ENCODE peak calls at places on chromosomes 5 and 9, in seven cellular contexts. W, N, P, I, R, S and G are unnamed samples.
A peak's percentile ranks its signal among the peaks of the same experiment; 100 is the strongest.

GRCh38 chr9:130268521-130269131 is 3.1 kb downstream of the HMCN2 start:
- DNase-seq in N (no peak), R (no peak), I (no peak), S (no peak), P (no peak), W (no peak), G (no peak)

GRCh38 chr5:154708845-154709244 is 46.3 kb upstream of the LARP1 start:
- DNase-seq in N (peak; percentile 57), P (no peak), R (no peak), I (no peak), S (no peak), W (no peak), G (no peak)

GRCh38 chr5:14440598-14441401 is 140.8 kb upstream of the OTULINL start:
- DNase-seq in S (peak; percentile 95), R (peak; percentile 71), N (no peak), W (no peak), P (peak; percentile 87), I (no peak), G (no peak)

GRCh38 chr5:111556504-111556903 is 44.2 kb upstream of the STARD4 start:
- DNase-seq in S (no peak), I (no peak), P (no peak), W (no peak), N (no peak), R (no peak), G (no peak)

GRCh38 chr5:122942164-122942914 is 94.2 kb downstream of the PPIC start:
- DNase-seq in R (no peak), I (no peak), W (no peak), S (peak; percentile 69), P (peak; percentile 43), N (no peak), G (no peak)

GRCh38 chr5:127298623-127299022 is 8.0 kb downstream of the MEGF10 start:
- DNase-seq in N (no peak), S (no peak), R (no peak), W (no peak), P (no peak), I (no peak), G (no peak)

GRCh38 chr5:77987331-77987730 is 211.2 kb upstream of the TBCA start:
- DNase-seq in W (no peak), S (no peak), I (no peak), N (no peak), P (no peak), R (no peak), G (no peak)

GRCh38 chr9:86766912-86767311 is 180.4 kb downstream of the GAS1 start:
- DNase-seq in W (peak; percentile 28), R (no peak), I (no peak), N (peak; percentile 75), S (peak; percentile 97), P (peak; percentile 69), G (peak; percentile 90)

GRCh38 chr5:156328176-156328575 is 1.2 kb downstream of the SGCD start:
- DNase-seq in S (no peak), P (no peak), I (no peak), W (no peak), N (no peak), R (no peak), G (no peak)

GRCh38 chr5:141878186-141878770 is at the start of gene PCDH1:
- DNase-seq in P (no peak), S (no peak), I (no peak), N (no peak), W (peak; percentile 53), R (no peak), G (no peak)

GRCh38 chr5:30279237-30279636 is 914.2 kb upstream of the CDH6 start:
- DNase-seq in P (peak; percentile 85), N (no peak), W (no peak), I (no peak), S (peak; percentile 57), R (no peak), G (peak; percentile 5)

GRCh38 chr9:33443504-33444154 is 3.8 kb downstream of the AQP3 start:
- DNase-seq in N (no peak), S (no peak), W (no peak), P (no peak), I (no peak), R (no peak), G (no peak)
- TF ChIP-seq CTCF in N (no peak), S (no peak), W (no peak), P (no peak), I (no peak), R (no peak), G (no peak)

GRCh38 chr5:447501-447900 is 4.5 kb downstream of the EXOC3 start:
- DNase-seq in S (no peak), W (no peak), N (no peak), I (no peak), R (peak; percentile 14), P (no peak), G (no peak)

GRCh38 chr5:448061-448765 is 5.2 kb downstream of the EXOC3 start:
- DNase-seq in R (peak; percentile 16), P (no peak), S (no peak), W (peak; percentile 71), I (no peak), N (no peak), G (no peak)

GRCh38 chr5:446864-447263 is 3.9 kb downstream of the EXOC3 start:
- DNase-seq in I (no peak), P (no peak), R (peak; percentile 10), W (no peak), S (no peak), N (peak; percentile 24), G (no peak)

GRCh38 chr5:448766-449090 is 5.8 kb downstream of the EXOC3 start:
- DNase-seq in I (no peak), W (no peak), S (no peak), P (no peak), N (no peak), R (no peak), G (no peak)

GRCh38 chr5:449151-449550 is 6.2 kb downstream of the EXOC3 start:
- DNase-seq in P (no peak), N (no peak), W (no peak), S (no peak), R (no peak), I (no peak), G (no peak)
- H3K36me3 ChIP-seq in P (peaks cover 60% of the 10 kb centered on the region), N (peaks cover 28% of the 10 kb centered on the region), W (peaks cover 28% of the 10 kb centered on the region), S (peaks cover 42% of the 10 kb centered on the region), R (no peaks in the 10 kb centered on the region), I (peaks cover 84% of the 10 kb centered on the region), G (peaks cover 7% of the 10 kb centered on the region)

GRCh38 chr5:136021016-136021405 is 7.8 kb upstream of the TGFBI start:
- DNase-seq in S (peak; percentile 82), R (no peak), P (peak; percentile 63), I (no peak), W (no peak), N (no peak), G (no peak)

GRCh38 chr5:136016945-136017530 is 11.8 kb upstream of the TGFBI start:
- DNase-seq in R (no peak), W (no peak), S (peak; percentile 98), N (peak; percentile 98), I (peak; percentile 15), P (peak; percentile 79), G (peak; percentile 86)

GRCh38 chr5:136020383-136021015 is 8.3 kb upstream of the TGFBI start:
- DNase-seq in P (peak; percentile 96), R (no peak), I (no peak), S (peak; percentile 98), W (peak; percentile 45), N (peak; percentile 54), G (peak; percentile 87)

GRCh38 chr5:136020001-136020382 is 8.8 kb upstream of the TGFBI start:
- DNase-seq in P (no peak), R (no peak), I (no peak), W (no peak), S (no peak), N (no peak), G (no peak)

DNA sequence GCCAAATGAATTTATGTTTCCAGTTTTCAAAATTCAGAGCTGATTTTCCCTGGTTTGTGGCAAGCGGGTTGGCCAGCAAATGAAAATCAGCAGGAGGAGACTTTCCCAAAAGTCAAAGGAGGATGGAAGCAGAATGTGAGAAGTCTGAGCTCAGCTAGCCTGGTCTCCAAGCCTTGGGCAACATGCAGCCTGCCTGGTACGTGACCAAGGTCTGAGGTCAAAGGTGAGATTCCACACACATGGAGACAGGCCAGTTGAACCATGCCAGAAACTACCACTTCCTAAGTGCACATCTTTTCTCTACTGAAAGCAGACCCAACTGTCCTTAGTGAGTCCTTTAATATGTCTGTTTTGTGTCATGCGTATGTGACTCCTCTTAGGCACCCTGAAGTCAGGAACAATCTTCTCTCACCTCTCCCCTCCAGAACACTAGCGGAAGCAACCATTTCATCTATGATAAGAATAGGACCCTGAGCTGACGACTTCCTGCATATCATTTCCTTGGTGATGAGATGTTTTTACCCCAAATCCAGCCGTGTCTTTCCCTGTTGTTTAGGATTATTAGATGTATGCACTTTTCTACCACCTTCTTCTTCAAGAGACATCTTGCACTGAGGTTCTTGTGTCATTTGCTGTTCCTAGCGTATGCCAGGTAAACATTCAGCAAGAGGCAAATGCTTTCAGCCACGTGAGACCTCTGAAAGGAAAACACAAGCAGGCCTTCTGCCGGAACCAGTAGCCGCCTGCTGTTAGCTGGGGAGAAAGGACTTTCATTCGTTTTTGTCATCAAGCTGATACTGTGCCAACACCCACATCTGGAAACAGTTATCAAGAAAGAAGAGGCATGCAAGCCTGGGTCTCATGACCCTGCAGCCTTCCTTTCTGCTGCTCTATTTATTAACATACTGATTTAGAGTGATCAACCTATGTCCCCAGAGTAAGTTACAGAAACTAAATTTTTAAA is 9.7 kb upstream of the TGFBI start:
- DNase-seq in R (no peak), I (no peak), P (peak; percentile 97), W (peak; percentile 62), S (peak; percentile 96), N (no peak), G (no peak)
- TF ChIP-seq CTCF in R (no peak), I (no peak), P (peak; percentile 73), W (peak; percentile 27), S (peak; percentile 40), N (no peak), G (no peak)

DNA sequence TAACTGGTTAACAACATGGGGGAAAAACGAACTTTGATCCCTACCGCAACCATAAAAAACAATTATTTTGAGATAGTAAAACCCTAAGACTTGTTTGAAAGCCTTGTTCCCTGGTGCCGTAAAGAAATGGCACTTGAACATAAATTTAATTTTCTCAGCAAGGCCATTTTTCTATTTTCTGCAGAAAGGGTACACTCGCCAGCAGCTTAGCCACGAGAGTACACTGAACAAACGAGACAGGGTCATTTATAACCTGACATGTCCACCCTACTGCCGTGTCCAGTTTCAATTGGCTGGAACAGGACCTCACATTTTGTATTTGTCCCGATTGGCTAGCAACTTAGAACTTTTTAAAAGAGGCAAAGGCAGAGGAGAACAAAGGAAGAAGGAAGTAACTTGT is 26.8 kb downstream of the FBXW11 start:
- DNase-seq in R (no peak), P (no peak), N (no peak), S (no peak), I (no peak), W (no peak), G (no peak)
- H3K36me3 ChIP-seq in R (no peaks in the 10 kb centered on the region), P (no peaks in the 10 kb centered on the region), N (no peaks in the 10 kb centered on the region), S (no peaks in the 10 kb centered on the region), I (peaks cover 11% of the 10 kb centered on the region), W (no peaks in the 10 kb centered on the region), G (no peaks in the 10 kb centered on the region)

GRCh38 chr9:127205952-127206351 is 58.6 kb upstream of the GARNL3 start:
- DNase-seq in I (no peak), S (no peak), R (no peak), P (no peak), N (no peak), W (no peak), G (no peak)
- TF ChIP-seq CTCF in I (no peak), S (no peak), R (no peak), P (no peak), N (no peak), W (no peak), G (no peak)